ENCODE peak calls at places on chromosome 11, in four cellular contexts. O, M, E and A are unnamed samples.

GRCh38 chr11:63613517-63614135 is 607 bp downstream of the PLAAT3 start:
- DNase-seq in O (peak; percentile 74), M (peak; percentile 32), E (no peak), A (no peak)

GRCh38 chr11:19938051-19938856 is 222.0 kb downstream of the DBX1 start:
- DNase-seq in O (peak; percentile 77), M (peak; percentile 84), E (peak; percentile 40), A (peak; percentile 36)

GRCh38 chr11:57762235-57762866 is 749 bp downstream of the CTNND1 start:
- DNase-seq in O (peak; percentile 39), M (no peak), E (no peak), A (no peak)

GRCh38 chr11:64900263-64900678 is 16.7 kb downstream of the ATG2A start:
- DNase-seq in O (no peak), M (no peak), E (no peak), A (no peak)

GRCh38 chr11:96125400-96125799 is 201.5 kb upstream of the MTMR2 start:
- DNase-seq in O (no peak), M (no peak), E (peak; percentile 33), A (no peak)

GRCh38 chr11:22491826-22492225 is 133.8 kb downstream of the FANCF start:
- DNase-seq in O (peak; percentile 69), M (no peak), E (no peak), A (no peak)

GRCh38 chr11:126214446-126215240 is 3.1 kb downstream of the FAM118B start:
- DNase-seq in O (no peak), M (no peak), E (no peak), A (no peak)

GRCh38 chr11:65864758-65865471 is 4.7 kb downstream of the MUS81 start:
- DNase-seq in O (no peak), M (no peak), E (no peak), A (no peak)

GRCh38 chr11:46120711-46121327 is 435 bp downstream of the PHF21A start:
- DNase-seq in O (peak; percentile 73), M (peak; percentile 26), E (peak; percentile 41), A (no peak)

GRCh38 chr11:350723-351255 is 18.5 kb upstream of the B4GALNT4 start:
- DNase-seq in O (no peak), M (peak; percentile 20), E (no peak), A (no peak)

GRCh38 chr11:76169473-76169881 is 36.8 kb downstream of the WNT11 start:
- DNase-seq in O (peak; percentile 65), M (no peak), E (no peak), A (no peak)

GRCh38 chr11:102427068-102427467 is 25.5 kb downstream of the TMEM123 start:
- DNase-seq in O (no peak), M (no peak), E (no peak), A (no peak)

GRCh38 chr11:102155676-102156075 is 45.4 kb downstream of the YAP1 start:
- DNase-seq in O (no peak), M (no peak), E (no peak), A (no peak)

GRCh38 chr11:117642396-117642795 is 154.6 kb downstream of the DSCAML1 start:
- DNase-seq in O (no peak), M (no peak), E (no peak), A (no peak)

GRCh38 chr11:3781423-3781822 is 15.9 kb downstream of the NUP98 start:
- DNase-seq in O (no peak), M (no peak), E (no peak), A (no peak)

GRCh38 chr11:78349114-78349513 is 68.5 kb downstream of the GAB2 start:
- DNase-seq in O (no peak), M (no peak), E (no peak), A (no peak)

GRCh38 chr11:17012712-17013547 is 1.3 kb downstream of the PLEKHA7 start:
- DNase-seq in O (no peak), M (no peak), E (peak; percentile 95), A (peak; percentile 12)

GRCh38 chr11:124442442-124442841 is 3.1 kb downstream of the OR8B8 start:
- DNase-seq in O (no peak), M (no peak), E (no peak), A (no peak)

GRCh38 chr11:119318240-119319135 is 1.6 kb upstream of the MCAM start:
- DNase-seq in O (peak; percentile 47), M (no peak), E (peak; percentile 52), A (no peak)

GRCh38 chr11:106644824-106645223 is 373.5 kb downstream of the GUCY1A2 start:
- DNase-seq in O (no peak), M (no peak), E (no peak), A (no peak)

GRCh38 chr11:774873-775592 is 2.3 kb downstream of the GATD1 start:
- DNase-seq in O (no peak), M (no peak), E (no peak), A (no peak)

GRCh38 chr11:64745523-64746328 is 1.8 kb upstream of the RASGRP2 start:
- DNase-seq in O (peak; percentile 96), M (peak; percentile 91), E (no peak), A (no peak)

GRCh38 chr11:128928400-128928799 is 14.3 kb downstream of the TP53AIP1 start:
- DNase-seq in O (no peak), M (no peak), E (no peak), A (no peak)
- TF ChIP-seq ELF1 in O (no peak), M (no peak), E (no peak), A (no peak)

GRCh38 chr11:12694182-12694531 is 19.9 kb downstream of the TEAD1 start:
- DNase-seq in O (no peak), M (no peak), E (no peak), A (no peak)

GRCh38 chr11:12692238-12693074 is 18.2 kb downstream of the TEAD1 start:
- DNase-seq in O (peak; percentile 74), M (peak; percentile 19), E (peak; percentile 94), A (peak; percentile 60)

GRCh38 chr11:12691473-12691872 is 17.3 kb downstream of the TEAD1 start:
- DNase-seq in O (peak; percentile 31), M (no peak), E (peak; percentile 56), A (no peak)

GRCh38 chr11:12693485-12694181 is 19.4 kb downstream of the TEAD1 start:
- DNase-seq in O (peak; percentile 34), M (no peak), E (peak; percentile 48), A (peak; percentile 96)

GRCh38 chr11:12693075-12693473 is 18.9 kb downstream of the TEAD1 start:
- DNase-seq in O (no peak), M (no peak), E (no peak), A (no peak)
- TF ChIP-seq ELF1 in O (no peak), M (no peak), E (no peak), A (no peak)

GRCh38 chr11:26983645-26984044 is 10.3 kb upstream of the FIBIN start:
- DNase-seq in O (no peak), M (no peak), E (no peak), A (no peak)

GRCh38 chr11:26985941-26986340 is 8.0 kb upstream of the FIBIN start:
- DNase-seq in O (no peak), M (no peak), E (no peak), A (no peak)

GRCh38 chr11:26992031-26992541 is 1.8 kb upstream of the FIBIN start:
- DNase-seq in O (no peak), M (no peak), E (no peak), A (no peak)

GRCh38 chr11:26987726-26988125 is 6.2 kb upstream of the FIBIN start:
- DNase-seq in O (no peak), M (no peak), E (no peak), A (no peak)

DNA sequence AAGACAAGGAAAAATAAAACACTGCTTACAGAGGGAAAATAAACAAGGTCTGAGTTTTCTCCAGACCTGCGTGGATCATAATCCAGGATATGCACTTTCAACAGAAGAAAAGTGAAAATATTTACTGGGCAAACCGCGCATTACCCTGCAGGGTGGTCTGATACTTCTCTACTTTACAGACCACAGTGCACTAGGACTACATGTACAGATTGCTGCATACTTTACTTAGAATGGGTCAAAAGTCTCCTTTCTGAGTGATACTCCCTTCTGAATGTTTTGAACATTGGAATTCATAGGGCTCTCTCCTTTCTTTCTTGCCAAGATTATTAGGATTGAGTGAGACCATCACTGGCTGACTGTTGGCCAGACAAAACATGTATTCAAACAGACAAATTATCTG is 6.7 kb upstream of the FIBIN start:
- DNase-seq in O (no peak), M (no peak), E (no peak), A (no peak)
- TF ChIP-seq ELF1 in O (no peak), M (no peak), E (no peak), A (no peak)

GRCh38 chr11:8326337-8326736 is 62.7 kb upstream of the LMO1 start:
- DNase-seq in O (no peak), M (no peak), E (no peak), A (no peak)
- TF ChIP-seq ELF1 in O (no peak), M (no peak), E (no peak), A (no peak)

GRCh38 chr11:91091564-91091963 is 868.7 kb upstream of the CHORDC1 start:
- DNase-seq in O (no peak), M (no peak), E (no peak), A (no peak)
- TF ChIP-seq ELF1 in O (no peak), M (no peak), E (no peak), A (no peak)

DNA sequence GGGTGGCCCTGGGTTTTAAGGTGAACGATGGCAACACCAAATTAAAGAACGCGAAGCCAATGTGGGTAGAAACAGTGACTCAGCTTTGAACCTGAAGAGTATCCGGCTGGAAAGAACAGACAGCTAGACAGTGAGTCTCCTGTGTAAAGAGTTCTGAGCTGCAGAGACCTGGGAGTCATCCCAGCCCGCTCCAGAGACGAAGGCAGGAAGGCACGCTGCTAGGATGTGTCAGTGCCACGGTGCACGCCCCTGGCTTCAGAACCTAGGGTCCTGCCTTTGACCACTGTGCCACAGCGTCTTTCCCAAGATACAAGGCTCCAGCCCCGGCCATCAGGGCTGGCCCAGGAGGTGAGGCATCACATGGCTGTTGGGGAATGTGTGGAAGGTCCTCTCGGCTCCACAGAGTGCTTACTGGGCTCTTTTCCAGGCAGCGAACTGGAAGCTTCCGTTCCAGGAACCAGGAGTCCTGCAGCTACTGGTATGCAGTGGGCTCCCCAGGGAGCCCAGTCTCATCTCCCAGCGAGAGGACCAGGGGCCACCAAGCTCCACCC is 29.9 kb downstream of the LRFN4 start:
- DNase-seq in O (no peak), M (peak; percentile 30), E (no peak), A (peak; percentile 51)
- TF ChIP-seq ELF1 in O (no peak), M (no peak), E (no peak), A (no peak)

GRCh38 chr11:23509821-23510220 is 649.5 kb upstream of the CCDC179 start:
- DNase-seq in O (no peak), M (no peak), E (no peak), A (no peak)

GRCh38 chr11:23509023-23509422 is 648.7 kb upstream of the CCDC179 start:
- DNase-seq in O (no peak), M (no peak), E (no peak), A (no peak)
- TF ChIP-seq ELF1 in O (no peak), M (no peak), E (no peak), A (no peak)